ENCODE peak calls at places on chromosomes 4 and X, in eight cellular contexts. Z, D, C, G, J, K, T and F are unnamed samples.

GRCh38 chr4:63361628-63362027 is 1047.6 kb downstream of the TECRL start:
- DNase-seq in Z (no peak), D (no peak), C (no peak), G (no peak), J (no peak), K (no peak), T (no peak), F (no peak)

GRCh38 chr4:955161-955921 is 18.0 kb downstream of the DGKQ start:
- DNase-seq in Z (no peak), D (no peak), C (no peak), G (no peak), J (no peak), K (no peak), T (no peak), F (no peak)

GRCh38 chr4:151329217-151330007 is 4.0 kb upstream of the SH3D19 start:
- DNase-seq in Z (peak; percentile 22), D (peak; percentile 50), C (no peak), G (no peak), J (no peak), K (no peak), T (no peak), F (no peak)

GRCh38 chr4:81605278-81605677 is 133.6 kb upstream of the RASGEF1B start:
- DNase-seq in Z (no peak), D (no peak), C (no peak), G (no peak), J (no peak), K (no peak), T (no peak), F (no peak)

GRCh38 chrX:41616255-41616654 is 72.5 kb upstream of the GPR34 start:
- DNase-seq in Z (no peak), D (no peak), C (no peak), G (no peak), J (no peak), K (no peak), T (no peak), F (no peak)

GRCh38 chr4:1196421-1197183 is 24.2 kb upstream of the SPON2 start:
- DNase-seq in Z (no peak), D (no peak), C (no peak), G (no peak), J (no peak), K (no peak), T (no peak), F (no peak)

GRCh38 chr4:74157116-74157742 is 689 bp upstream of the MTHFD2L start:
- DNase-seq in Z (peak; percentile 49), D (peak; percentile 59), C (no peak), G (no peak), J (peak; percentile 51), K (no peak), T (no peak), F (no peak)

GRCh38 chr4:165780735-165781134 is 92.3 kb upstream of the TLL1 start:
- DNase-seq in Z (no peak), D (no peak), C (no peak), G (no peak), J (no peak), K (no peak), T (no peak), F (no peak)

GRCh38 chrX:96655947-96656623 is 28.6 kb upstream of the DIAPH2 start:
- DNase-seq in Z (no peak), D (no peak), C (no peak), G (no peak), J (no peak), K (no peak), T (no peak), F (no peak)